ENCODE peak calls at places on chromosomes 7 and 10, in ten cellular contexts. X, U, I, G, V, Z, Y, E, B and P are unnamed samples.

GRCh38 chr10:34723746-34724145 is 91.3 kb downstream of the PARD3 start:
- DNase-seq in X (peak), U (no peak), I (no peak), G (peak), V (peak), Z (no peak), Y (peak), E (peak), B (no peak), P (peak)

GRCh38 chr7:36658603-36659516 is 65.4 kb downstream of the AOAH start:
- DNase-seq in X (peak), U (no peak), I (no peak), G (no peak), V (no peak), Z (peak), Y (peak), E (peak), B (no peak), P (peak)

GRCh38 chr7:73721237-73721848 is 1.9 kb upstream of the STX1A start:
- DNase-seq in X (peak), U (no peak), I (no peak), G (no peak), V (peak), Z (no peak), Y (peak), E (peak), B (no peak), P (no peak)

GRCh38 chr7:98669417-98670015 is 52.4 kb downstream of the NPTX2 start:
- DNase-seq in X (no peak), U (no peak), I (no peak), G (no peak), V (no peak), Z (no peak), Y (no peak), E (peak), B (no peak), P (peak)

GRCh38 chr10:119268871-119269506 is 61.6 kb downstream of the GRK5 start:
- DNase-seq in X (no peak), U (no peak), I (no peak), G (no peak), V (no peak), Z (no peak), Y (no peak), E (no peak), B (no peak), P (no peak)

GRCh38 chr7:20114463-20114862 is 102.7 kb downstream of the MACC1 start:
- DNase-seq in X (peak), U (no peak), I (no peak), G (no peak), V (peak), Z (no peak), Y (no peak), E (peak), B (peak), P (peak)

GRCh38 chr10:70891636-70892035 is 3.3 kb upstream of the PCBD1 start:
- DNase-seq in X (no peak), U (no peak), I (no peak), G (no peak), V (no peak), Z (no peak), Y (no peak), E (no peak), B (no peak), P (no peak)

GRCh38 chr7:86846494-86847190 is 202.9 kb downstream of the GRM3 start:
- DNase-seq in X (no peak), U (no peak), I (no peak), G (no peak), V (no peak), Z (no peak), Y (no peak), E (no peak), B (no peak), P (no peak)

GRCh38 chr10:5293691-5294550 is 70.8 kb upstream of the UCN3 start:
- DNase-seq in X (no peak), U (peak), I (no peak), G (no peak), V (peak), Z (peak), Y (peak), E (peak), B (peak), P (peak)

GRCh38 chr10:99672884-99673283 is 13.6 kb downstream of the ENTPD7 start:
- DNase-seq in X (no peak), U (no peak), I (no peak), G (no peak), V (no peak), Z (no peak), Y (no peak), E (no peak), B (no peak), P (peak)

GRCh38 chr7:65946895-65947294 is 35.1 kb downstream of the GUSB start:
- DNase-seq in X (peak), U (no peak), I (no peak), G (no peak), V (peak), Z (no peak), Y (peak), E (no peak), B (no peak), P (peak)

GRCh38 chr7:129041929-129042200 is 13.0 kb downstream of the TNPO3 start:
- DNase-seq in X (no peak), U (no peak), I (no peak), G (no peak), V (no peak), Z (no peak), Y (no peak), E (no peak), B (no peak), P (no peak)

DNA sequence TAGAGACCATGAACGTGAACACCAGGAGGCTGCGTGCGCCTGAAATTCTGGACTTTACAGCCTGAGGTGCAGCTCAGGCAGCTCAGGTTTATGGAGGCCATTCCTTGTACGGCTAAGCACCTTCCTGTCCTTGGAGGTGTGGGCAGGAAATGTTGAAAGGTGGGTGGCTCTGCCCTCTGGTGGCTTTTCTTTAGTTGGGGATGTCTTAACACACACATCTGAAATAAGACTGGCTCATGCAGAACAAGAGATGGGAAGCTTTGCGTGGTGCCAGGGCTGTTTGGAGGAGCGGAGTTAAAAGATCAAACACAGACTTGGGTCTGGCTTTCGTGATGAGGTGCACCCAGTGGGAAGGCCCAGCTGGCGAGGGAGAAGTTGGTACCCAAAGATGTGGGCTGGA is 64.1 kb downstream of the DOCK1 start:
- DNase-seq in X (no peak), U (peak), I (no peak), G (no peak), V (no peak), Z (no peak), Y (peak), E (no peak), B (no peak), P (no peak)
- TF ChIP-seq CTCF in X (no peak), U (peak), I (no peak), G (no peak), V (no peak), Z (no peak), Y (no peak), E (no peak), B (no peak), P (peak)

GRCh38 chr7:131859162-131859821 is 302.9 kb upstream of the PODXL start:
- DNase-seq in X (peak), U (peak), I (no peak), G (peak), V (peak), Z (peak), Y (peak), E (peak), B (peak), P (peak)
- TF ChIP-seq CTCF in X (peak), U (peak), I (peak), G (peak), V (peak), Z (peak), Y (peak), E (peak), B (peak), P (peak)

GRCh38 chr7:30170460-30171197 is 35.8 kb downstream of the MTURN start:
- DNase-seq in X (no peak), U (no peak), I (no peak), G (no peak), V (no peak), Z (no peak), Y (no peak), E (no peak), B (no peak), P (peak)

GRCh38 chr7:30172451-30172850 is 37.7 kb downstream of the MTURN start:
- DNase-seq in X (no peak), U (no peak), I (no peak), G (no peak), V (no peak), Z (no peak), Y (peak), E (no peak), B (no peak), P (no peak)

GRCh38 chr7:30171753-30172447 is 37.1 kb downstream of the MTURN start:
- DNase-seq in X (no peak), U (no peak), I (no peak), G (no peak), V (no peak), Z (no peak), Y (peak), E (no peak), B (no peak), P (peak)

GRCh38 chr7:30175171-30175570 is 40.4 kb downstream of the MTURN start:
- DNase-seq in X (no peak), U (no peak), I (no peak), G (no peak), V (no peak), Z (no peak), Y (no peak), E (no peak), B (no peak), P (no peak)

DNA sequence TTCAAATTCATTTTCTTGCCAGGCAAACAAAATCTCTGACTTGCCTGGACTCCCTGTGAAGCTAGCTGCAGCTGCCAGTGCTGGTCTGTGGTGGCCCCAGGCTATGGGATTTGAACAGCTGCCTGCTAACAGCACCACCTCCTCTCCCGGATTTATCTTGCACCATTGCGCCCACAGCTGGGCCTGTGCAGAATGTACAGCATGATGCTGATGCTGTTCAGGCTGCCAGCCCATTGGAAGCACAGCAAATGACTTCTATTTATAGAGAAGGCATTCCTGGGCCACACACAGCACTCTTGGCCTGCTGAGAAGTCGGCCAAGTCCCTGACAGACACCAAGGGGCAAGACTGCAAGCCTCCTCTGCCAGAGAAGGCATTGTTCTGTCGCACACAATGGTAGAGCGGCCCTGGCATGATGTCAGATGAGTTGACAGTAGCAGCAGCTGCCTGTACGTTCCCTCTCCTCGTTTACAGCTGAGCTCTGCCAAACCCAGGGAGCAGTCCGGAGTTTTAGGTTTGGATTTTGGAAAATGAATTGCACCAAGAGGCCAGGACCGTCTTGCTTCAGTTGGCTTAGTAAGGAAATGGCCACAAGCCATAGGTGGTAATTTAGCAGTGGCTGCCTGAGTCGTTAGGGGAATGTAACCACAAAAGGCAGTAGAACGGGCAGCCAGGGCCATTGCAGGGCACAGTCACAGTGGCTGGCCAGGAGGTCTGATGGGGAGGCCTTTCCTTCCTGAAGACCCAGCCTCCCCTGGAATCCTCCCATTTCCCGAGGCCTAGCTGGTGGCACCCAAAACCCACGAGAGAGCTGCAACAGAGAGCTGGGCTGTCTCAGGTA is 38.5 kb downstream of the MTURN start:
- DNase-seq in X (peak), U (no peak), I (peak), G (peak), V (peak), Z (peak), Y (peak), E (peak), B (peak), P (peak)
- TF ChIP-seq CTCF in X (peak), U (no peak), I (no peak), G (no peak), V (peak), Z (no peak), Y (peak), E (no peak), B (peak), P (peak)

GRCh38 chr7:39691821-39692220 is 68.4 kb downstream of the RALA start:
- DNase-seq in X (peak), U (peak), I (no peak), G (no peak), V (no peak), Z (no peak), Y (peak), E (no peak), B (no peak), P (peak)
- TF ChIP-seq CTCF in X (no peak), U (no peak), I (no peak), G (no peak), V (no peak), Z (no peak), Y (no peak), E (no peak), B (no peak), P (no peak)

GRCh38 chr7:123961731-123962130 is 36.7 kb downstream of the SPAM1 start:
- DNase-seq in X (no peak), U (no peak), I (no peak), G (no peak), V (no peak), Z (no peak), Y (peak), E (no peak), B (no peak), P (no peak)

GRCh38 chr7:123972045-123972444 is 47.0 kb downstream of the SPAM1 start:
- DNase-seq in X (no peak), U (no peak), I (no peak), G (no peak), V (no peak), Z (no peak), Y (no peak), E (no peak), B (no peak), P (no peak)

DNA sequence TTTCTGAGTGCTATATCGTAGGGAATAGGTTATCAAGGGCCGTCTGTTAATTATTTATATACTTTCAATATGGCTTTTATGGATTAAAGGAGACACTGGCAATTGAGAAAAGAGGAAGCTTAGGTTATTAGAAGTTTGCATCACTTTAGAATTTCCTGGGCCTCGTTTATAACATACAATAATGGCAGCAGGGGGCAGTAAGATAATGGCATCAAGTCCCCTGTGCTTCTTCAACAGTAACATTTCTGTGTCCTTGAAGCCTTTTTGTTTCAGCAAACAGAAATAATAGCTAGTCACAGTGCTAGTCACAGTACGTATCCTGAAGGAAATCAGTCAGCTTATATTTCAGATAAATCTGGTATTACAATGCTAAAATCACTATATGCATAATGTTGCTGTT is 41.9 kb downstream of the SPAM1 start:
- DNase-seq in X (peak), U (no peak), I (no peak), G (no peak), V (no peak), Z (no peak), Y (no peak), E (no peak), B (no peak), P (no peak)
- TF ChIP-seq CTCF in X (no peak), U (no peak), I (no peak), G (no peak), V (no peak), Z (peak), Y (no peak), E (no peak), B (peak), P (no peak)

DNA sequence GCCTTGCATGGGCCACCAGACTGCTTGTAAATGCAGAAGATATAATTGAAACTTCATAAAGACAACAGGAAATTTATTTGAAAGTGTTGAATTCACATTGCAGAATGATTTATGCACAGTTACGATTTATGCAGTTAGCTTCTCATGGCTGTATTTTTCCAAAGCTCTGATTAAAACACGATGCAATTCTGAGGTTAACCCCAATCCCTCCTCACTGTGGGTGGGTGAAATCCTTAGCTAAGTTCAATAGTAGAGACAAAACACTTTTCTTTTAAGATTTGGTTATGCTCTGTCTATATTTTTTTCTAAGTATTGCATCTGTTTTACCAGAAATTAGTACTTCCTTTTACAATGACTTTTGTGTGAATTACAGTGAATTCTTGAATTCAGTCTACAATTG is 728.8 kb upstream of the IGFBP3 start:
- DNase-seq in X (no peak), U (no peak), I (no peak), G (no peak), V (no peak), Z (no peak), Y (no peak), E (no peak), B (no peak), P (no peak)
- TF ChIP-seq CTCF in X (no peak), U (no peak), I (no peak), G (no peak), V (no peak), Z (no peak), Y (no peak), E (no peak), B (no peak), P (no peak)

DNA sequence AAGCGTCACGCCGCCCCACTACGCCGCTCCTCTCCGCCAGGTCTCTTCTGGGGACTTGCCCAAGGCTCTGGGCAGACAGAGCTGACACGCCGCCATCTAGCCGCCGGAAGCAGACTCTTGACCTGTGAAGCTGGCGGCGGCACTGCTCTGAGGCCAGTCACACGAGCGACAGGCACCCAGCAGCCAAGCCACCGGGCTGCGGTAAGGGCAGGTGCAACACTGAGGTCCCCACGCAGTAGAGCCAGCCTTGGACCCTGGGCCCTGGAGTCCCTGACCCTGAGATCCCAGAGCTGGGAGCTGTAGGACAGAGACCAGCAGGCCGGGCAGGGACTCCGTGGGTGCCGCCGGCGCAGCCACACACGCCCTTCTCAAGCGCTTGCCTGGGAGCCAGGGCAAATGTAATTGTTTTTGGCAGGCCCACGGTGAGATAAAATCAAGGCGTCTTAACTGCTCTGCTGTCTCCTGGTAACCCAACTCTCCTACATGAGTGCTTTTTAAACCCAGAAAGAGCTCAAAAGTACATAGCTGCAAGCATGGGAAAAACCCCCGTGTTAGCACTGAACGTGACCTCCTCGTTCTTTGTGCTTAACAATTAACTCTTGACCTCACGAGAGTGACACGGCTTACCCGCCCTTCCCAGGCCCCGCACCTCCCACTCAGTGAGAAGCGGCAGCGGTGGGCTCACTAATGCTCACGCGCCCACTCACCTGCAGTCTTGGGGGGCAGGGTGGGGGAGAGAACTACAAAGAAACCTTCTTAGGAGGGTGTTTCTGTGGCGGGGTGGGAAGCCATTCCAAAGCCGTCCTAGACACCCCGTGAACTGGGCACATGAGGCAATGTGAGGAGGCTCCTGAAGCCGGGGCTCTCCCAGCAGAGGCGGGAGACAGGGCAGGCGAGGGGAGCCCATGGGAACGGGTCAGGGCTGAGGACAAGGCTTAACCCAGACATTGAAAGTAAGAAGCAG is 8.5 kb downstream of the GPER1 start:
- DNase-seq in X (no peak), U (no peak), I (no peak), G (no peak), V (no peak), Z (no peak), Y (no peak), E (no peak), B (no peak), P (no peak)
- TF ChIP-seq CTCF in X (no peak), U (no peak), I (no peak), G (no peak), V (no peak), Z (no peak), Y (no peak), E (no peak), B (no peak), P (no peak)